ENCODE peak calls at places on chromosomes 1 and 21, in seven cellular contexts. Z is gastrocnemius medialis; Y is uterus; B is GM06990; T is ascending aorta; M is CD8-positive, alpha-beta T cell; R is WERI-Rb-1. F is an unnamed sample.
A peak's percentile ranks its signal among the peaks of the same experiment; 100 is the strongest.

GRCh38 chr1:30242722-30243465 is 480.5 kb downstream of the MATN1 start:
- DNase-seq in Z (no peak), Y (no peak), B (no peak), T (no peak), M (no peak), R (no peak), F (no peak)

GRCh38 chr1:228927947-228928898 is 192.9 kb downstream of the RHOU start:
- DNase-seq in Z (no peak), Y (no peak), B (no peak), T (no peak), M (no peak), R (no peak), F (no peak)

GRCh38 chr1:25011966-25012625 is 82.0 kb upstream of the RUNX3 start:
- DNase-seq in Z (no peak), Y (no peak), B (no peak), T (no peak), M (no peak), R (no peak), F (no peak)

GRCh38 chr1:155645024-155645423 is 35.0 kb downstream of the MSTO1 start:
- DNase-seq in Z (no peak), Y (no peak), B (no peak), T (no peak), M (no peak), R (no peak), F (peak; percentile 7)

GRCh38 chr1:227944931-227945890 is 2.5 kb downstream of the WNT9A start:
- DNase-seq in Z (peak; percentile 78), Y (no peak), B (no peak), T (no peak), M (no peak), R (no peak), F (peak; percentile 73)

GRCh38 chr1:58439946-58440345 is 106.6 kb downstream of the OMA1 start:
- DNase-seq in Z (no peak), Y (no peak), B (no peak), T (no peak), M (no peak), R (no peak), F (no peak)

GRCh38 chr1:65493792-65494191 is 73.3 kb downstream of the LEPR start:
- DNase-seq in Z (no peak), Y (no peak), B (no peak), T (no peak), M (no peak), R (no peak), F (no peak)

GRCh38 chr1:64519921-64520320 is 50.0 kb downstream of the CACHD1 start:
- DNase-seq in Z (no peak), Y (no peak), B (no peak), T (no peak), M (no peak), R (no peak), F (no peak)

GRCh38 chr1:163085904-163086268 is 16.7 kb downstream of the RGS4 start:
- DNase-seq in Z (no peak), Y (no peak), B (no peak), T (no peak), M (no peak), R (no peak), F (no peak)

GRCh38 chr1:66312316-66312715 is 221.6 kb upstream of the SGIP1 start:
- DNase-seq in Z (no peak), Y (no peak), B (no peak), T (no peak), M (no peak), R (peak; percentile 67), F (no peak)

GRCh38 chr1:66154394-66154793 is 361.7 kb downstream of the PDE4B start:
- DNase-seq in Z (no peak), Y (no peak), B (no peak), T (no peak), M (no peak), R (no peak), F (no peak)

GRCh38 chr1:202200669-202201068 is 7.1 kb downstream of the LGR6 start:
- DNase-seq in Z (no peak), Y (no peak), B (no peak), T (peak; percentile 31), M (no peak), R (no peak), F (no peak)

GRCh38 chr1:224427346-224427745 is 7.3 kb downstream of the WDR26 start:
- DNase-seq in Z (no peak), Y (no peak), B (no peak), T (no peak), M (no peak), R (no peak), F (no peak)

GRCh38 chr1:161260346-161260745 is 1.8 kb downstream of the PCP4L1 start:
- DNase-seq in Z (no peak), Y (no peak), B (no peak), T (no peak), M (no peak), R (no peak), F (no peak)

GRCh38 chr21:32515869-32516268 is 69.5 kb downstream of the TCP10L start:
- DNase-seq in Z (no peak), Y (no peak), B (no peak), T (no peak), M (no peak), R (no peak), F (no peak)

GRCh38 chr1:66237722-66238479 is 296.1 kb upstream of the SGIP1 start:
- DNase-seq in Z (no peak), Y (no peak), B (no peak), T (no peak), M (no peak), R (no peak), F (no peak)

GRCh38 chr1:78911956-78912880 is 94.3 kb downstream of the ADGRL4 start:
- DNase-seq in Z (no peak), Y (no peak), B (no peak), T (no peak), M (no peak), R (no peak), F (no peak)

GRCh38 chr21:32481875-32482408 is 69.4 kb downstream of the EVA1C start:
- DNase-seq in Z (no peak), Y (no peak), B (no peak), T (no peak), M (no peak), R (no peak), F (no peak)

GRCh38 chr1:116693759-116694482 is 26.4 kb upstream of the IGSF3 start:
- DNase-seq in Z (no peak), Y (no peak), B (no peak), T (no peak), M (no peak), R (no peak), F (no peak)

GRCh38 chr1:227935826-227936225 is 11.9 kb downstream of the WNT9A start:
- DNase-seq in Z (no peak), Y (no peak), B (no peak), T (no peak), M (no peak), R (no peak), F (no peak)

GRCh38 chr1:17725811-17726582 is 29.1 kb upstream of the ACTL8 start:
- DNase-seq in Z (no peak), Y (no peak), B (no peak), T (no peak), M (no peak), R (peak; percentile 53), F (no peak)

GRCh38 chr21:43331111-43331961 is 95.6 kb downstream of the SIK1 start:
- DNase-seq in Z (no peak), Y (no peak), B (no peak), T (no peak), M (no peak), R (no peak), F (no peak)

GRCh38 chr1:52402860-52403240 is 1.4 kb downstream of the ORC1 start:
- DNase-seq in Z (no peak), Y (no peak), B (no peak), T (no peak), M (no peak), R (no peak), F (no peak)

DNA sequence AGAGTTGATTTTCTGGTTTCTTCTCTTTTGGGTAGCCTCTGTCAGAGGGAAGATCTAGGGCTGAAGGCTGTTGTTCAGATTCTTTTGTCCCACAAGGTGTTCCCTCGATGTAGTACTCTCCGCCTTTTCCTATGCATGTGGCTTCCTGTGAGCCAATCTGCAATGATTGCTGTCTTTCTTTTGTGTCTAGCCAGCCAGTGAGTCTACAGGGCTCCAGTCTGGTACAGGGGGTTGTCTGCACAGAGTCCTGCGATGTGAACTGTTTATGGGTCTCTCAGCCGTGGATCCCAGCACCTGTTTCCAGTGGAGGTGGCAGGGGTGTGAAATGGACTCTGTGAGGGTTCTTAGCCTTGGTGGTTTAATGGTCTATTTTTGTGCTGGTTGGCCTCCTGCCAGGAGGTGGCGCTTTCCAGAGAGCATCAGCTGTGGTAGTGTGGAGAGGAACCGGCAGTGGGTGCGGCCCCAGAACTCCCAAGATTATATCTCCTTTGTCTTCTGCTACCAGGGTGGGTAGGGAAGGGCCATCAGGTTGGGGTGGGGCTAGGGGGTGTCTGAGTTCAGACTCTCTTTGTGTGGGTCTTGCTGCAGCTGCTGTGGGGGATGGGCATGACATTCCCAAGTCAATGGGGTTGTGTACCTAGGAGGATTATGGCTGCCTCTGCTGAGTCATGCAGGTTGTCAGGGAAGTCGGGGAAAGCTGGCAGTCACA is 81.3 kb upstream of the C21orf91 start:
- DNase-seq in Z (no peak), Y (no peak), B (no peak), T (no peak), M (no peak), R (peak; percentile 19), F (no peak)
- TF ChIP-seq CTCF in Z (no peak), Y (no peak), B (no peak), T (no peak), M (no peak), R (peak; percentile 10), F (no peak)

DNA sequence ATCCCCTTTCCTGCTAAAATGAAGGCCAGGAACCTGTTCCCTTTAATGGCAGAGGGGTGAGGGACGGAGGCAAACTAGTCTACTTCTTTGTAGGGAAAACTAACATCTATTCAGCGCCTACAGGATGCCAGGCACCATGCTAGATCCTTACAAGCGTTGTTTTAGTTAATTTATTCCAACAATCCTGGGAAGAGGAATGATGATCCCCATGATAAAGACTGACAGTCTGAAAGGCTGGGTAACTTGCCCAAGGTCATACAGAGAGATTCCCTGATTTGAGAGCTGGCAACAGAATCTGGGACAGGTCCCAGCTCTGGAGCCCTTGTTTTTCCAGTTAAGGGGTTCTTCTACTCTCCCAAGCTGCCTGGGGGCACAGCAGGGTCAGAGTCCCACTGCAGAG is 662 bp upstream of the E2F2 start:
- DNase-seq in Z (no peak), Y (no peak), B (no peak), T (no peak), M (no peak), R (no peak), F (no peak)
- H3K4me3 ChIP-seq in Z (peak overlapping the region; percentile 50), Y (no peak overlapping the region), B (peak overlapping the region; percentile 35), T (peak overlapping the region; percentile 76), M (peak overlapping the region; percentile 35), R (peak overlapping the region; percentile 49), F (peak overlapping the region; percentile 32)

GRCh38 chr1:46528297-46528955 is 23.0 kb downstream of the KNCN start:
- DNase-seq in Z (no peak), Y (no peak), B (no peak), T (no peak), M (no peak), R (peak; percentile 72), F (no peak)
- TF ChIP-seq CTCF in Z (no peak), Y (no peak), B (no peak), T (no peak), M (no peak), R (peak; percentile 63), F (peak; percentile 51)

DNA sequence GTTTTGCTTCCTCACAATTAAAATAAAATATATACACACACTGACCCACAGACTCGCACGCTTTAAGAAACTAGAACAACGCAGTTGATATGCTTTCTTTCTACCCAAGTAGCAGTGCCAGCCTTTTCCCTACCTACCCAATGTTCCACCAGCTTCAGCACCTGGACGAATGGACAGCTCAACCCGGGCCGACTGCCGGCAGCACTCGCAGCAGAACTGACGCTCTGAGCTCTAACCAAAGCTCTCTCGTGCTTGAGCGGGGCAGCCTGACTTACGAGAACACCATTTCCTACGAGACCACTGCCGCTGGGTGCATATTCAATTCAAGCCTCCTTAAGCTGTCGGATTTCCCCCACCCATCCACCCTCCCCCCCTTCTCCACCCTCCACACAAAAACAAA is 127.4 kb upstream of the DPYD start:
- DNase-seq in Z (peak; percentile 22), Y (peak; percentile 46), B (no peak), T (no peak), M (peak; percentile 49), R (peak; percentile 58), F (peak; percentile 84)
- H3K4me3 ChIP-seq in Z (no peak overlapping the region), Y (no peak overlapping the region), B (no peak overlapping the region), T (no peak overlapping the region), M (no peak overlapping the region), R (peak overlapping the region; percentile 75), F (peak overlapping the region; percentile 63)